ENCODE peak calls at places on chromosomes 4 and X, in ten cellular contexts. O is ascending aorta; R is fibroblast of the aortic adventitia; W is psoas muscle; J is CD8-positive, alpha-beta T cell; Z is left ventricle myocardium inferior; L is neural progenitor cell; D is GM23248; N is CD4-positive, alpha-beta memory T cell; V is astrocyte of the spinal cord. C is an unnamed sample.

GRCh38 chr4:100633269-100633668 is 115.4 kb upstream of the EMCN start:
- DNase-seq in O (no peak), R (no peak), W (no peak), J (no peak), Z (no peak), L (no peak), D (no peak), N (no peak), V (no peak), C (no peak)

GRCh38 chr4:7929530-7929951 is 10.1 kb downstream of the AFAP1 start:
- DNase-seq in O (no peak), R (peak; percentile 48), W (no peak), J (no peak), Z (no peak), L (peak; percentile 42), D (no peak), N (no peak), V (peak; percentile 58), C (no peak)

GRCh38 chr4:67366341-67366861 is 178.9 kb downstream of the CENPC start:
- DNase-seq in O (no peak), R (peak; percentile 6), W (no peak), J (no peak), Z (no peak), L (no peak), D (peak; percentile 2), N (no peak), V (peak; percentile 17), C (no peak)

GRCh38 chr4:157818946-157819692 is 353.7 kb downstream of the GASK1B start:
- DNase-seq in O (no peak), R (no peak), W (no peak), J (no peak), Z (no peak), L (no peak), D (no peak), N (no peak), V (no peak), C (no peak)

GRCh38 chr4:1608196-1608820 is 75.8 kb downstream of the FAM53A start:
- DNase-seq in O (no peak), R (no peak), W (no peak), J (no peak), Z (peak; percentile 2), L (no peak), D (no peak), N (no peak), V (no peak), C (no peak)

GRCh38 chrX:16160729-16161128 is 6.6 kb upstream of the MAGEB17 start:
- DNase-seq in O (no peak), R (peak; percentile 75), W (no peak), J (no peak), Z (no peak), L (no peak), D (peak; percentile 81), N (no peak), V (peak; percentile 81), C (no peak)

GRCh38 chr4:54541426-54542118 is 116.2 kb upstream of the KIT start:
- DNase-seq in O (no peak), R (peak; percentile 11), W (no peak), J (no peak), Z (no peak), L (peak; percentile 29), D (peak; percentile 57), N (no peak), V (peak; percentile 41), C (no peak)

GRCh38 chr4:125741825-125742452 is 427.2 kb downstream of the FAT4 start:
- DNase-seq in O (no peak), R (peak; percentile 70), W (no peak), J (no peak), Z (no peak), L (no peak), D (peak; percentile 65), N (no peak), V (peak; percentile 61), C (no peak)

GRCh38 chr4:155666701-155667537 is at the start of gene GUCY1A1:
- DNase-seq in O (no peak), R (peak; percentile 8), W (peak; percentile 16), J (no peak), Z (peak; percentile 28), L (peak; percentile 77), D (peak; percentile 36), N (no peak), V (peak; percentile 15), C (peak; percentile 16)

GRCh38 chr4:40190465-40190864 is 6.4 kb upstream of the RHOH start:
- DNase-seq in O (no peak), R (no peak), W (no peak), J (no peak), Z (no peak), L (no peak), D (no peak), N (no peak), V (no peak), C (no peak)

GRCh38 chr4:40193018-40193571 is 3.7 kb upstream of the RHOH start:
- DNase-seq in O (no peak), R (no peak), W (no peak), J (peak; percentile 75), Z (no peak), L (no peak), D (no peak), N (peak; percentile 57), V (no peak), C (no peak)

GRCh38 chr4:40189997-40190396 is 6.8 kb upstream of the RHOH start:
- DNase-seq in O (no peak), R (no peak), W (no peak), J (no peak), Z (no peak), L (no peak), D (no peak), N (no peak), V (no peak), C (no peak)

GRCh38 chr4:40192286-40193017 is 4.4 kb upstream of the RHOH start:
- DNase-seq in O (no peak), R (no peak), W (no peak), J (no peak), Z (no peak), L (no peak), D (no peak), N (no peak), V (no peak), C (no peak)

DNA sequence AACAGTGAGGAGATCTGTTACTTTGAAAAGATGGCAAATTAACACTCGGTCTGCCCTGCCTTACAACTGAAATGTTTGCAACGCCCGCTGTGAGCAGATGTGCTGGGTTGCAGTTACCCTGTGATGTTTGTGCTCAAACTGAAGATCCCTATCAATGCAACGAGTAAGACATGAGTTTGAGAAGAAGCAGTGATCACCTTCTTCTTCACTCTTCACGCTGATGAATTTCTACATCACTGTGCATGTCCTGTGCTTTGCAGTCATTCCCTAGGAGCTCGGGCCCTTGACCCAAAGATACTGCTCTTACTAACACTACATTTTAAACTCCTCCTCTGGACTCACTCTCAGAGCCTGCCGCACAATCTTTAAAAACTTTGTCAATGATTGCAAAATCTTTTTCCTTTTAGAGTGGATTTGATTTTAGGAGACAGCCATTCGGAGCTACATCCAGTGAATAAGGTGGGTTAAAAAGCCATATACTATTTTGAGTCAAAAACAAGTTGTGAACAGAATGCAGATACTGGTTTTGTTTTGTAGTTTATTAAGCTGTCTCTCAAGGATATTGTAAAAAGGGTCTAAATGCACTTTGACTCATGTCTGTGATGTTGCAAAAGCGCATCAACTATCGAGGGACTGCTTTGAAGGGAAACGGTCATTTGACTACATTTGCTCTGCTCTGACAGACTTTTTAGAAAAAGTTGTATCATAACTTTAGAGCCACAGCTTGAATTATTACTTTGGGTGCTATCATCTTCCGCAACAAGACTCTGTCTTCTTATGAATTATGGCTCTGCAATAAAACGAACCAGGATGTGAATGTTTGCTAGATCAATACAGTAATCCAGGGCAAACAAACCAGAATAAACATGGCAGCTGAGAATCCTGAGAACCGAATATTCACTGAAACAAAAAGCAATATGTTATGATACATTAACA is 5.7 kb upstream of the RHOH start:
- DNase-seq in O (no peak), R (no peak), W (no peak), J (peak; percentile 59), Z (no peak), L (no peak), D (no peak), N (no peak), V (no peak), C (no peak)
- H3K4me3 ChIP-seq in O (no peak overlapping the region), R (no peak overlapping the region), W (no peak overlapping the region), J (peak overlapping the region; percentile 31), Z (no peak overlapping the region), L (no peak overlapping the region), D (no peak overlapping the region), N (no peak overlapping the region), V (no peak overlapping the region), C (no peak overlapping the region)

GRCh38 chrX:148380614-148381561 is 119.5 kb upstream of the AFF2 start:
- DNase-seq in O (no peak), R (no peak), W (no peak), J (no peak), Z (no peak), L (no peak), D (peak; percentile 36), N (peak; percentile 32), V (no peak), C (no peak)
- H3K4me3 ChIP-seq in O (no peak overlapping the region), R (no peak overlapping the region), W (no peak overlapping the region), J (peak overlapping the region; percentile 36), Z (peak overlapping the region; percentile 19), L (no peak overlapping the region), D (no peak overlapping the region), N (peak overlapping the region; percentile 17), V (no peak overlapping the region), C (no peak overlapping the region)

DNA sequence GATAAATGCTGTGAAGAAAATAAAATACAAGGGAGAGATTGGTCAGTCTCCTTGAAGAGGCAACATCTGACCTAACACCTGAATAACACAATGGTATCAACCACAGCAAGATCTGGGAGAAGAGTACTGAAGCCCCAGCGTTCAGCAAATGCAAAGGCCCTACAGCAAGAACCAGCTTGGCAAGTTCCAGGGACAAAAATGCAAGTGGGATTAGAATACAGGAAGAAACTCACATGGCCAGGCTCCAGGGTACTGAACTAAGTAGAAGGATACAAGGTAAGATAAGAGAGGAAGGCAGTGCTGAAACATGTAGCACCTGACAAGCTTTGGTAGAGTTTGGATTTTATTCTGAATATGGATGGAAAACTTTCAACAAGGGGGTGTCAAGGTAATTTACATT is 3.6 kb downstream of the SMIM14 start:
- DNase-seq in O (no peak), R (peak; percentile 36), W (no peak), J (no peak), Z (no peak), L (no peak), D (peak; percentile 10), N (no peak), V (no peak), C (no peak)
- H3K4me3 ChIP-seq in O (peak overlapping the region; percentile 86), R (no peak overlapping the region), W (no peak overlapping the region), J (no peak overlapping the region), Z (no peak overlapping the region), L (no peak overlapping the region), D (no peak overlapping the region), N (no peak overlapping the region), V (no peak overlapping the region), C (no peak overlapping the region)

DNA sequence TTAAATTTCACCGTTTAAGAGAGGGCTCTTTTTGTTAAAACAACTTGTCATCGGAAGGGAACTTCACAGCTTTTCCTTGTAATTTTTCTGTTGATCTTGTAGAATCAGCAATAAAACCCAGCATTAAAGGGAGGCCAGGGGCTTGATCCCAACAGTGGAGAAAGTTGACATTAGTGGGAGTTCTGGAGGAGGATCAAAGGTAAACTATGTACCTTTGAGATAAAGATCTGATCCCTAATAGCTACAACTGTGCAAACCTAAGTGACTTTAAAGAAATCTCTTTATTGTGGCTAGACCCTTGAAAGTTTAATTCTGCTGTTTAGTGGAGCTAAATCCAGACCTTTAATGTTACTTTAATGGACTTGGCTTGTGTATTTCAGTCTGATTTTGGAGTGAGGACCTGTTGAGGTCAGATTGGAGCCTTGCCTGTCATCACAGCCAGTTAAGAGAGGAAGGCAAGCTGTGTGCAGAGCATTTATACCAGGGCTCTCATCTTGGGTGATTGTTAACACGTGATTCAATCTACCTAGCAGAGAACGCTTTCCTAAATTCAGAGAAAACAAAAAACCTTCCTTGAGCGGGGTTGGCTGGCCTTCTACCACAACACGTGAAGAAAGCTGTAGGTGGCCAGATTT is 1.7 kb downstream of the DOCK11 start:
- DNase-seq in O (no peak), R (no peak), W (no peak), J (peak; percentile 56), Z (no peak), L (no peak), D (no peak), N (peak; percentile 24), V (no peak), C (no peak)
- H3K4me3 ChIP-seq in O (peak overlapping the region; percentile 93), R (peak overlapping the region; percentile 84), W (peak overlapping the region; percentile 69), J (peak overlapping the region; percentile 71), Z (peak overlapping the region; percentile 73), L (peak overlapping the region; percentile 66), D (peak overlapping the region; percentile 91), N (peak overlapping the region; percentile 91), V (peak overlapping the region; percentile 66), C (peak overlapping the region; percentile 74)

C was measured in adrenal gland.